ENCODE peak calls at places on chromosomes 7 and 10, in eight cellular contexts. A is CD8-positive, alpha-beta T cell; B is A549; M is mesendoderm; Y is esophagus squamous epithelium; G is breast epithelium; L is fibroblast of lung; F is tibial nerve. W is an unnamed sample.
A peak's percentile ranks its signal among the peaks of the same experiment; 100 is the strongest.

GRCh38 chr10:11533328-11533781 is 78.1 kb downstream of the USP6NL start:
- DNase-seq in A (no peak), B (no peak), M (peak; percentile 65), Y (no peak), G (no peak), L (peak; percentile 51), F (no peak), W (peak; percentile 16)

GRCh38 chr7:139358541-139359365 is 941 bp upstream of the LUC7L2 start:
- DNase-seq in A (peak; percentile 32), B (peak; percentile 21), M (peak; percentile 45), Y (peak; percentile 56), G (no peak), L (peak; percentile 66), F (no peak), W (peak; percentile 52)

GRCh38 chr7:120160166-120160565 is 112.8 kb upstream of the KCND2 start:
- DNase-seq in A (no peak), B (no peak), M (no peak), Y (no peak), G (no peak), L (no peak), F (no peak), W (no peak)

GRCh38 chr7:94687810-94688209 is 31.9 kb upstream of the SGCE start:
- DNase-seq in A (no peak), B (no peak), M (peak; percentile 19), Y (no peak), G (no peak), L (peak; percentile 18), F (no peak), W (no peak)

GRCh38 chr10:15331456-15331855 is 39.6 kb downstream of the FAM171A1 start:
- DNase-seq in A (no peak), B (no peak), M (no peak), Y (no peak), G (no peak), L (no peak), F (no peak), W (no peak)

GRCh38 chr7:32879460-32879859 is 12.1 kb downstream of the KBTBD2 start:
- DNase-seq in A (no peak), B (no peak), M (no peak), Y (no peak), G (no peak), L (no peak), F (no peak), W (no peak)

GRCh38 chr7:98322331-98323260 is 41.1 kb downstream of the BRI3 start:
- DNase-seq in A (no peak), B (no peak), M (peak; percentile 43), Y (no peak), G (no peak), L (peak; percentile 13), F (no peak), W (no peak)

GRCh38 chr7:142784096-142784495 is 13.3 kb downstream of the PRSS2 start:
- DNase-seq in A (no peak), B (no peak), M (peak; percentile 62), Y (no peak), G (no peak), L (no peak), F (no peak), W (no peak)

GRCh38 chr7:99128076-99128950 is 15.6 kb downstream of the SMURF1 start:
- DNase-seq in A (no peak), B (no peak), M (no peak), Y (no peak), G (no peak), L (no peak), F (no peak), W (no peak)

GRCh38 chr10:67433276-67433675 is 262.7 kb downstream of the CTNNA3 start:
- DNase-seq in A (no peak), B (no peak), M (no peak), Y (no peak), G (no peak), L (no peak), F (no peak), W (no peak)

GRCh38 chr7:129496653-129497052 is 5.7 kb upstream of the SMKR1 start:
- DNase-seq in A (no peak), B (no peak), M (no peak), Y (no peak), G (no peak), L (no peak), F (no peak), W (no peak)

GRCh38 chr10:142371-142770 is 7.1 kb downstream of the ZMYND11 start:
- DNase-seq in A (no peak), B (no peak), M (peak; percentile 44), Y (no peak), G (no peak), L (no peak), F (no peak), W (no peak)

GRCh38 chr7:97470726-97471125 is 261.2 kb upstream of the TAC1 start:
- DNase-seq in A (no peak), B (no peak), M (no peak), Y (no peak), G (no peak), L (no peak), F (no peak), W (no peak)

GRCh38 chr7:155803418-155804376 is 8.6 kb downstream of the SHH start:
- DNase-seq in A (no peak), B (no peak), M (peak; percentile 94), Y (no peak), G (no peak), L (no peak), F (no peak), W (no peak)

GRCh38 chr10:53843691-53844362 is 957.2 kb downstream of the PCDH15 start:
- DNase-seq in A (no peak), B (no peak), M (peak; percentile 65), Y (no peak), G (no peak), L (peak; percentile 65), F (no peak), W (no peak)

GRCh38 chr10:124640538-124641231 is 103.5 kb downstream of the FAM53B start:
- DNase-seq in A (no peak), B (no peak), M (no peak), Y (no peak), G (no peak), L (peak; percentile 21), F (no peak), W (no peak)

GRCh38 chr7:63521-64021 is 128.8 kb upstream of the FAM20C start:
- DNase-seq in A (no peak), B (no peak), M (no peak), Y (no peak), G (peak; percentile 20), L (no peak), F (no peak), W (no peak)

GRCh38 chr10:130857631-130858295 is 453.8 kb downstream of the TCERG1L start:
- DNase-seq in A (no peak), B (no peak), M (no peak), Y (no peak), G (no peak), L (no peak), F (no peak), W (no peak)

GRCh38 chr10:43686414-43686813 is 37.7 kb upstream of the ZNF32 start:
- DNase-seq in A (no peak), B (no peak), M (peak; percentile 31), Y (no peak), G (no peak), L (no peak), F (no peak), W (no peak)

GRCh38 chr7:143391462-143392404 is 10.6 kb downstream of the ZYX start:
- DNase-seq in A (no peak), B (no peak), M (no peak), Y (no peak), G (no peak), L (peak; percentile 90), F (peak; percentile 70), W (no peak)

GRCh38 chr7:469591-469961 is 50.1 kb downstream of the PDGFA start:
- DNase-seq in A (no peak), B (no peak), M (no peak), Y (no peak), G (peak; percentile 27), L (no peak), F (no peak), W (no peak)

GRCh38 chr10:101229275-101230184 is at the start of gene LBX1:
- DNase-seq in A (no peak), B (no peak), M (no peak), Y (no peak), G (no peak), L (no peak), F (no peak), W (no peak)

GRCh38 chr10:106935978-106936451 is 228.5 kb downstream of the SORCS1 start:
- DNase-seq in A (no peak), B (no peak), M (no peak), Y (no peak), G (no peak), L (no peak), F (no peak), W (no peak)

GRCh38 chr10:24900888-24901685 is 51.3 kb downstream of the PRTFDC1 start:
- DNase-seq in A (no peak), B (no peak), M (no peak), Y (no peak), G (no peak), L (no peak), F (no peak), W (no peak)

GRCh38 chr7:132030883-132031282 is 474.5 kb upstream of the PODXL start:
- DNase-seq in A (no peak), B (no peak), M (peak; percentile 10), Y (no peak), G (no peak), L (no peak), F (no peak), W (no peak)

GRCh38 chr7:30564243-30564892 is 30.3 kb upstream of the GARS1 start:
- DNase-seq in A (peak; percentile 74), B (peak; percentile 64), M (peak; percentile 91), Y (no peak), G (peak; percentile 83), L (peak; percentile 85), F (peak; percentile 74), W (peak; percentile 78)

GRCh38 chr10:60446855-60447254 is 57.2 kb upstream of the ANK3 start:
- DNase-seq in A (no peak), B (no peak), M (peak; percentile 75), Y (no peak), G (no peak), L (no peak), F (no peak), W (peak; percentile 20)

GRCh38 chr7:27148776-27149641 is 1.4 kb upstream of the HOXA6 start:
- DNase-seq in A (no peak), B (no peak), M (no peak), Y (no peak), G (peak; percentile 42), L (peak; percentile 77), F (no peak), W (no peak)
- H3K4me3 ChIP-seq in A (no peak overlapping the region), B (peak overlapping the region; percentile 49), M (no peak overlapping the region), Y (no peak overlapping the region), G (peak overlapping the region; percentile 75), L (peak overlapping the region; percentile 42), F (peak overlapping the region; percentile 58), W (no peak overlapping the region)

GRCh38 chr10:26480909-26481703 is 43.0 kb downstream of the APBB1IP start:
- DNase-seq in A (no peak), B (no peak), M (no peak), Y (no peak), G (no peak), L (no peak), F (no peak), W (no peak)
- H3K4me3 ChIP-seq in A (no peak overlapping the region), B (no peak overlapping the region), M (no peak overlapping the region), Y (no peak overlapping the region), G (no peak overlapping the region), L (no peak overlapping the region), F (no peak overlapping the region), W (no peak overlapping the region)

GRCh38 chr10:86755454-86755739 is 1.0 kb upstream of the BMPR1A start:
- DNase-seq in A (no peak), B (no peak), M (no peak), Y (no peak), G (no peak), L (no peak), F (no peak), W (no peak)
- H3K4me3 ChIP-seq in A (peak overlapping the region; percentile 77), B (peak overlapping the region; percentile 79), M (peak overlapping the region; percentile 87), Y (peak overlapping the region; percentile 93), G (peak overlapping the region; percentile 81), L (peak overlapping the region; percentile 34), F (peak overlapping the region; percentile 77), W (peak overlapping the region; percentile 68)

GRCh38 chr10:78508955-78509354 is 475.3 kb downstream of the RPS24 start:
- DNase-seq in A (no peak), B (no peak), M (no peak), Y (no peak), G (no peak), L (no peak), F (no peak), W (no peak)
- H3K4me3 ChIP-seq in A (no peak overlapping the region), B (no peak overlapping the region), M (no peak overlapping the region), Y (no peak overlapping the region), G (no peak overlapping the region), L (no peak overlapping the region), F (no peak overlapping the region), W (no peak overlapping the region)

W was measured in Jurkat, Clone E6-1.